ENCODE peak calls at places on chromosomes 6 and 20, in five cellular contexts. One of them, this sample, is unnamed. For H3K27me3, the result is how much of the 10 kb centered on the place peaks cover.

GRCh38 chr20:62411479-62412193 is 4.6 kb upstream of the CABLES2 start:
- DNase-seq in left ventricle myocardium inferior: no peak
- DNase-seq in neural progenitor cell: no peak
- DNase-seq in left lung: no peak
- DNase-seq in ovary: no peak
- DNase-seq in this sample: no peak

GRCh38 chr6:158255280-158255973 is 56.8 kb upstream of the TULP4 start:
- DNase-seq in left ventricle myocardium inferior: no peak
- DNase-seq in neural progenitor cell: no peak
- DNase-seq in left lung: no peak
- DNase-seq in ovary: no peak
- DNase-seq in this sample: no peak

GRCh38 chr6:71621918-71622519 is 264.3 kb upstream of the RIMS1 start:
- DNase-seq in left ventricle myocardium inferior: no peak
- DNase-seq in neural progenitor cell: peak
- DNase-seq in left lung: no peak
- DNase-seq in ovary: no peak
- DNase-seq in this sample: no peak

GRCh38 chr20:1619861-1620444 is at the start of gene SIRPB1:
- DNase-seq in left ventricle myocardium inferior: no peak
- DNase-seq in neural progenitor cell: no peak
- DNase-seq in left lung: no peak
- DNase-seq in ovary: no peak
- DNase-seq in this sample: no peak

GRCh38 chr6:157317129-157317814 is 6.0 kb downstream of the TMEM242 start:
- DNase-seq in left ventricle myocardium inferior: peak
- DNase-seq in neural progenitor cell: no peak
- DNase-seq in left lung: no peak
- DNase-seq in ovary: peak
- DNase-seq in this sample: peak

GRCh38 chr6:63458480-63459115 is 113.7 kb upstream of the LOC128125822 start:
- DNase-seq in left ventricle myocardium inferior: no peak
- DNase-seq in neural progenitor cell: no peak
- DNase-seq in left lung: no peak
- DNase-seq in ovary: no peak
- DNase-seq in this sample: no peak

GRCh38 chr6:7218586-7218985 is 94.4 kb downstream of the SSR1 start:
- DNase-seq in left ventricle myocardium inferior: no peak
- DNase-seq in neural progenitor cell: no peak
- DNase-seq in left lung: no peak
- DNase-seq in ovary: no peak
- DNase-seq in this sample: no peak

GRCh38 chr20:46823753-46824152 is 70.9 kb upstream of the EYA2 start:
- DNase-seq in left ventricle myocardium inferior: no peak
- DNase-seq in neural progenitor cell: no peak
- DNase-seq in left lung: no peak
- DNase-seq in ovary: no peak
- DNase-seq in this sample: no peak

GRCh38 chr6:144055121-144055931 is 40.0 kb downstream of the SF3B5 start:
- DNase-seq in left ventricle myocardium inferior: no peak
- DNase-seq in neural progenitor cell: no peak
- DNase-seq in left lung: no peak
- DNase-seq in ovary: no peak
- DNase-seq in this sample: no peak

GRCh38 chr20:36162272-36162966 is 7.9 kb downstream of the EPB41L1 start:
- DNase-seq in left ventricle myocardium inferior: no peak
- DNase-seq in neural progenitor cell: no peak
- DNase-seq in left lung: no peak
- DNase-seq in ovary: no peak
- DNase-seq in this sample: no peak

GRCh38 chr6:37388578-37388977 is 34.8 kb downstream of the RNF8 start:
- DNase-seq in left ventricle myocardium inferior: no peak
- DNase-seq in neural progenitor cell: no peak
- DNase-seq in left lung: no peak
- DNase-seq in ovary: no peak
- DNase-seq in this sample: no peak

GRCh38 chr20:47030271-47030810 is 135.7 kb downstream of the EYA2 start:
- DNase-seq in left ventricle myocardium inferior: no peak
- DNase-seq in neural progenitor cell: no peak
- DNase-seq in left lung: no peak
- DNase-seq in ovary: no peak
- DNase-seq in this sample: no peak

GRCh38 chr6:149560736-149561135 is 5.4 kb upstream of the GINM1 start:
- DNase-seq in left ventricle myocardium inferior: no peak
- DNase-seq in neural progenitor cell: peak
- DNase-seq in left lung: no peak
- DNase-seq in ovary: no peak
- DNase-seq in this sample: no peak

GRCh38 chr6:169844946-169845345 is 93.5 kb downstream of the ERMARD start:
- DNase-seq in left ventricle myocardium inferior: no peak
- DNase-seq in neural progenitor cell: no peak
- DNase-seq in left lung: peak
- DNase-seq in ovary: no peak
- DNase-seq in this sample: peak

GRCh38 chr6:44805239-44805849 is 417.8 kb downstream of the CDC5L start:
- DNase-seq in left ventricle myocardium inferior: no peak
- DNase-seq in neural progenitor cell: no peak
- DNase-seq in left lung: no peak
- DNase-seq in ovary: no peak
- DNase-seq in this sample: no peak

GRCh38 chr6:52361945-52362442 is at the start of gene PAQR8:
- DNase-seq in left ventricle myocardium inferior: peak
- DNase-seq in neural progenitor cell: peak
- DNase-seq in left lung: peak
- DNase-seq in ovary: peak
- DNase-seq in this sample: peak

GRCh38 chr20:45034436-45034835 is 66.5 kb downstream of the KCNS1 start:
- DNase-seq in left ventricle myocardium inferior: no peak
- DNase-seq in neural progenitor cell: no peak
- DNase-seq in left lung: no peak
- DNase-seq in ovary: no peak
- DNase-seq in this sample: no peak

GRCh38 chr6:127971945-127972391 is 71.1 kb upstream of the THEMIS start:
- DNase-seq in left ventricle myocardium inferior: no peak
- DNase-seq in neural progenitor cell: no peak
- DNase-seq in left lung: no peak
- DNase-seq in ovary: no peak
- DNase-seq in this sample: no peak

GRCh38 chr6:20486641-20487040 is 47.6 kb upstream of the CDKAL1 start:
- DNase-seq in left ventricle myocardium inferior: no peak
- DNase-seq in neural progenitor cell: no peak
- DNase-seq in left lung: no peak
- DNase-seq in ovary: no peak
- DNase-seq in this sample: no peak

GRCh38 chr6:157632821-157633220 is 190.2 kb upstream of the SNX9 start:
- DNase-seq in left ventricle myocardium inferior: no peak
- DNase-seq in neural progenitor cell: no peak
- DNase-seq in left lung: no peak
- DNase-seq in ovary: no peak
- DNase-seq in this sample: no peak

GRCh38 chr20:37071481-37071911 is 24.3 kb downstream of the RBL1 start:
- DNase-seq in left ventricle myocardium inferior: no peak
- DNase-seq in neural progenitor cell: no peak
- DNase-seq in left lung: no peak
- DNase-seq in ovary: no peak
- DNase-seq in this sample: no peak

GRCh38 chr6:115969207-115969929 is 91.3 kb downstream of the FRK start:
- DNase-seq in left ventricle myocardium inferior: no peak
- DNase-seq in neural progenitor cell: peak
- DNase-seq in left lung: no peak
- DNase-seq in ovary: no peak
- DNase-seq in this sample: no peak

GRCh38 chr20:58748628-58749027 is 56.0 kb downstream of the NPEPL1 start:
- DNase-seq in left ventricle myocardium inferior: no peak
- DNase-seq in neural progenitor cell: no peak
- DNase-seq in left lung: no peak
- DNase-seq in ovary: no peak
- DNase-seq in this sample: no peak

GRCh38 chr6:125314019-125314581 is 12.3 kb upstream of the HDDC2 start:
- DNase-seq in left ventricle myocardium inferior: peak
- DNase-seq in neural progenitor cell: peak
- DNase-seq in left lung: no peak
- DNase-seq in ovary: peak
- DNase-seq in this sample: peak
- H3K27me3 ChIP-seq in left ventricle myocardium inferior: under half
- H3K27me3 ChIP-seq in neural progenitor cell: under half
- H3K27me3 ChIP-seq in left lung: under half
- H3K27me3 ChIP-seq in ovary: under half
- H3K27me3 ChIP-seq in this sample: under half

GRCh38 chr6:28741363-28741762 is 182.4 kb downstream of the TRIM27 start:
- DNase-seq in left ventricle myocardium inferior: no peak
- DNase-seq in neural progenitor cell: no peak
- DNase-seq in left lung: no peak
- DNase-seq in ovary: no peak
- DNase-seq in this sample: no peak
- H3K27me3 ChIP-seq in left ventricle myocardium inferior: half or more
- H3K27me3 ChIP-seq in neural progenitor cell: half or more
- H3K27me3 ChIP-seq in left lung: half or more
- H3K27me3 ChIP-seq in ovary: under half
- H3K27me3 ChIP-seq in this sample: half or more

DNA sequence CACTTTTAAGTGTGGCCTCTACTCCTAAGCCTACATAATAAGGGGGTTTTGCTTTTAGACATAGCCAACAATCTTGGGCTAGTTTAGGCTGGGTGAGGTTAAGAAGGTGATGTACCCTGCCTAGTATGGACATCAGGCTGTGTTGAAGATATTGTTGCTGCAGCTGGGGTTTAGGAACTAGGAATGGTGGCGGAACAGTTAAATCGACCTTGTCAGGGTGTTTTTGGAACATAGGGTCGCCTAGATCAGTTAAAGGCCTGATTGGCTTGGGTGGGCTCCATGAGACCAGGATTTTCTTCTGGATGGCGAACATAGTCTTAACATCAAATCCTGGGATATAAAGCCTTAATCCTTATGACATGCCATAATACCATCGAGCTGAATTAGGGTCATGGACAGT is 156.1 kb downstream of the TRIM27 start:
- DNase-seq in left ventricle myocardium inferior: no peak
- DNase-seq in neural progenitor cell: no peak
- DNase-seq in left lung: no peak
- DNase-seq in ovary: no peak
- DNase-seq in this sample: no peak
- H3K27me3 ChIP-seq in left ventricle myocardium inferior: half or more
- H3K27me3 ChIP-seq in neural progenitor cell: half or more
- H3K27me3 ChIP-seq in left lung: half or more
- H3K27me3 ChIP-seq in ovary: under half
- H3K27me3 ChIP-seq in this sample: under half

GRCh38 chr20:64165866-64166600 is 1.8 kb downstream of the MYT1 start:
- DNase-seq in left ventricle myocardium inferior: no peak
- DNase-seq in neural progenitor cell: no peak
- DNase-seq in left lung: no peak
- DNase-seq in ovary: no peak
- DNase-seq in this sample: no peak
- H3K27me3 ChIP-seq in left ventricle myocardium inferior: half or more
- H3K27me3 ChIP-seq in neural progenitor cell: under half
- H3K27me3 ChIP-seq in left lung: half or more
- H3K27me3 ChIP-seq in ovary: under half
- H3K27me3 ChIP-seq in this sample: half or more

DNA sequence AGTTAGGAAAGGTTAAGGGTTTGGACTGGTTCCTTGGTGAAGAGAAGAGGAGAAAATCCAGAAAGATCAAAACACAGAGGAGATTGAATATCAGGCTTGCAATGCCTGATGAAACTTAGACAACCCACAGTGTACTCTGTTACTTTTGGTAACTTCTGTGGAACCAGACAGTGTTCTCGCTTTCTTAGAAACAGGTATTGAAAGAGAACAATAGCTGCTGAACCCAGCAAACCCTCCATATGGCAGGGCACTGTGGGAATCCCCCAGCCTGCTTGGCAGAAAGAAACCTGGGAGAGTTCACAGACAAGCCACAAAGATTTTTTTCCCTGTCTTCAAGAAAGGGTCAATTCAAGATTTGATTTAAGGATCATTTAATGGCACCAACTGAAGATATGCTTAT is 342.8 kb downstream of the FOXA2 start:
- DNase-seq in left ventricle myocardium inferior: no peak
- DNase-seq in neural progenitor cell: no peak
- DNase-seq in left lung: no peak
- DNase-seq in ovary: no peak
- DNase-seq in this sample: no peak
- H3K27me3 ChIP-seq in left ventricle myocardium inferior: under half
- H3K27me3 ChIP-seq in neural progenitor cell: under half
- H3K27me3 ChIP-seq in left lung: under half
- H3K27me3 ChIP-seq in ovary: under half
- H3K27me3 ChIP-seq in this sample: under half

GRCh38 chr6:27076116-27076515 is 171.4 kb upstream of the PRSS16 start:
- DNase-seq in left ventricle myocardium inferior: no peak
- DNase-seq in neural progenitor cell: no peak
- DNase-seq in left lung: no peak
- DNase-seq in ovary: no peak
- DNase-seq in this sample: no peak

GRCh38 chr6:27078734-27079357 is 168.7 kb upstream of the PRSS16 start:
- DNase-seq in left ventricle myocardium inferior: no peak
- DNase-seq in neural progenitor cell: peak
- DNase-seq in left lung: no peak
- DNase-seq in ovary: no peak
- DNase-seq in this sample: no peak

DNA sequence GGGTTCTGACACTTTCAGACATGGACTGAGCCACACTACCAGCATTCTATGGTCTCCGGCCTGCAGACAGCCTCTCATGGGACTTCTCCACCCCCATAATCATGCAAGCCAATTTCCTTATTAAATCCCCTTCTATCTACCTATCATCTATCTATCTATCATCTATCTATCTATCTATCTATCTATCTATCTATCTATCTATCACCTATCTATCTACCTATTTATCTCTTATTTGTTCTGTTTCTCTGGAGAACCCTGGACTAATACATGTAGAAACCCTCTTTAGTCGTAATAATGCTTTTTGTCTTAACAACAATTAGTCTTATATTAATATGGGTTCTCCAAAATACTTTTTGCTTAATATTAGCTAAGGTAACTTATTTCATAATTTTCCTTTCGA is 174.1 kb upstream of the PRSS16 start:
- DNase-seq in left ventricle myocardium inferior: no peak
- DNase-seq in neural progenitor cell: no peak
- DNase-seq in left lung: no peak
- DNase-seq in ovary: no peak
- DNase-seq in this sample: no peak
- H3K27me3 ChIP-seq in left ventricle myocardium inferior: half or more
- H3K27me3 ChIP-seq in neural progenitor cell: under half
- H3K27me3 ChIP-seq in left lung: under half
- H3K27me3 ChIP-seq in ovary: under half
- H3K27me3 ChIP-seq in this sample: under half

GRCh38 chr6:28544211-28544610 is 18.5 kb downstream of the GPX5 start:
- DNase-seq in left ventricle myocardium inferior: no peak
- DNase-seq in neural progenitor cell: peak
- DNase-seq in left lung: no peak
- DNase-seq in ovary: no peak
- DNase-seq in this sample: no peak

GRCh38 chr6:28542440-28543293 is 17.0 kb downstream of the GPX5 start:
- DNase-seq in left ventricle myocardium inferior: no peak
- DNase-seq in neural progenitor cell: peak
- DNase-seq in left lung: peak
- DNase-seq in ovary: peak
- DNase-seq in this sample: no peak

GRCh38 chr6:28545955-28546354 is 20.3 kb downstream of the GPX5 start:
- DNase-seq in left ventricle myocardium inferior: no peak
- DNase-seq in neural progenitor cell: no peak
- DNase-seq in left lung: no peak
- DNase-seq in ovary: no peak
- DNase-seq in this sample: no peak

GRCh38 chr6:28541996-28542395 is 16.3 kb downstream of the GPX5 start:
- DNase-seq in left ventricle myocardium inferior: no peak
- DNase-seq in neural progenitor cell: no peak
- DNase-seq in left lung: no peak
- DNase-seq in ovary: no peak
- DNase-seq in this sample: no peak

GRCh38 chr6:28543671-28544131 is 18.0 kb downstream of the GPX5 start:
- DNase-seq in left ventricle myocardium inferior: no peak
- DNase-seq in neural progenitor cell: peak
- DNase-seq in left lung: peak
- DNase-seq in ovary: no peak
- DNase-seq in this sample: no peak
- H3K27me3 ChIP-seq in left ventricle myocardium inferior: half or more
- H3K27me3 ChIP-seq in neural progenitor cell: under half
- H3K27me3 ChIP-seq in left lung: half or more
- H3K27me3 ChIP-seq in ovary: under half
- H3K27me3 ChIP-seq in this sample: under half

This sample was measured in tibial artery.